ENCODE peak calls at places on chromosomes 4 and X, in four cellular contexts. Y, A, I and R are unnamed samples.
A peak's percentile ranks its signal among the peaks of the same experiment; 100 is the strongest.

GRCh38 chrX:78957768-78958130 is 12.6 kb downstream of the P2RY10 start:
- DNase-seq in Y (no peak), A (peak; percentile 28), I (no peak), R (no peak)

GRCh38 chr4:133000012-133000411 is 149.1 kb upstream of the PCDH10 start:
- DNase-seq in Y (no peak), A (no peak), I (no peak), R (no peak)

GRCh38 chrX:37646254-37646653 is 39.3 kb upstream of the XK start:
- DNase-seq in Y (no peak), A (no peak), I (no peak), R (no peak)

GRCh38 chr4:153517159-153517558 is 51.0 kb downstream of the TMEM131L start:
- DNase-seq in Y (no peak), A (no peak), I (no peak), R (no peak)

GRCh38 chr4:166842795-166843261 is 391.5 kb downstream of the SPOCK3 start:
- DNase-seq in Y (no peak), A (no peak), I (no peak), R (no peak)

GRCh38 chr4:158131037-158131436 is 41.8 kb downstream of the GASK1B start:
- DNase-seq in Y (peak; percentile 55), A (no peak), I (no peak), R (no peak)

GRCh38 chr4:53905281-53905934 is 159.0 kb downstream of the CHIC2 start:
- DNase-seq in Y (no peak), A (no peak), I (no peak), R (no peak)

GRCh38 chr4:87943660-87944149 is 31.8 kb upstream of the SPP1 start:
- DNase-seq in Y (no peak), A (no peak), I (no peak), R (no peak)

GRCh38 chr4:11485926-11486325 is 57.2 kb upstream of the HS3ST1 start:
- DNase-seq in Y (no peak), A (no peak), I (no peak), R (no peak)

GRCh38 chr4:13240066-13240465 is 244.1 kb downstream of the RAB28 start:
- DNase-seq in Y (no peak), A (no peak), I (no peak), R (no peak)

GRCh38 chr4:9932771-9933170 is 88.5 kb downstream of the SLC2A9 start:
- DNase-seq in Y (no peak), A (no peak), I (no peak), R (no peak)
- TF ChIP-seq CTCF in Y (no peak), A (no peak), I (no peak), R (no peak)

GRCh38 chrX:45749375-45749774 is 548.7 kb upstream of the DIPK2B start:
- DNase-seq in Y (no peak), A (no peak), I (no peak), R (no peak)
- TF ChIP-seq CTCF in Y (peak; percentile 51), A (peak; percentile 29), I (peak; percentile 43), R (no peak)

DNA sequence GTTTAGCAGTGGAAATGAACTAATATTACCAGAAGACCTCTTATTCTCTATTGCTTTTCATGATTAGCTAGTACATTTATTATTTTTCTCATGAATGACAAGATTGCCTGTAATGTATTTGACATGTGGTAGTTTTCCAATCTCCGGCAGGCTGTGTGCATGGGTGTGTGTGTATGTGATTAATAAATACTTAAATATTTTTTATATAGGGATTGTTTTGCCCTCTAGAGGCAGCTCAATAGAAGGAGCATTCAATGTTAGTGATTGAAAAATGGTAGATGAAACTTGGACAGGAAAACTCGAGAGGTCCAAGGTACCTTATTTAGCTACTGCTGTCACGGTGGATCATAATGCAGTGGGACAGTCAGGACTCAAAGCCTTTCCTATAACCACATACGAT is 457.6 kb downstream of the IL1RAPL1 start:
- DNase-seq in Y (no peak), A (no peak), I (no peak), R (no peak)
- TF ChIP-seq CTCF in Y (no peak), A (no peak), I (peak; percentile 57), R (no peak)

DNA sequence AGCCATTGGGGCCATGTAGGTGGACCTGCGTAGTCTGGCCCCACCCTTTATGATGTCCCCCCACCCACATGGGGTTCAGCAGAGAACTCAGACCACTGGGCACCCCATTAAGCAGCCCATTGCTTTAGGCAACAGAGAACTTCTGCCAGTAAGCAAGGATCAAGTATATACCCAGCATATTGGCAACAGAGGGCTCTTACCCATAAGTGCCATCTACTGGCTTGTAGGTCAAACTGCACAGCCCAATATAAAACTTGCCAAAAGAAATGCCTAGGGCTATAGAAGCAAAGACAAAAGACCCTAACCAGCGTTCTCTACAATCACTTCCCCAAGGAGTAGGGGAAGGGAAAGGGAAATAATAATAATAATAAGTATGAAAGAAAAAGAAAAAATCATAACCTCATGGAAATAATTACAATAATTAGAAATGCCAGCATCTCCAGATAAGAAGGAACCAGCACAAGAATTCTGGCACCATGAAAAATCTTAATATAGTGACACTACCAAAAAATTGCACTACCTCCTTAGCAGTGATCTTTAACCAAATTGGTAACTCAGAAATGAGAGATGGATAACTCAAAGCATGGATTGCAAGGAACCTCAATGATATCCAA is 1090.7 kb downstream of the FAT4 start:
- DNase-seq in Y (peak; percentile 4), A (peak; percentile 7), I (no peak), R (no peak)
- TF ChIP-seq CTCF in Y (peak; percentile 66), A (peak; percentile 67), I (peak; percentile 83), R (peak; percentile 67)

GRCh38 chr4:55312491-55313101 is 33.4 kb upstream of the SRD5A3 start:
- DNase-seq in Y (peak; percentile 31), A (peak; percentile 50), I (peak; percentile 63), R (no peak)
- TF ChIP-seq CTCF in Y (peak; percentile 86), A (peak; percentile 79), I (peak; percentile 82), R (no peak)

DNA sequence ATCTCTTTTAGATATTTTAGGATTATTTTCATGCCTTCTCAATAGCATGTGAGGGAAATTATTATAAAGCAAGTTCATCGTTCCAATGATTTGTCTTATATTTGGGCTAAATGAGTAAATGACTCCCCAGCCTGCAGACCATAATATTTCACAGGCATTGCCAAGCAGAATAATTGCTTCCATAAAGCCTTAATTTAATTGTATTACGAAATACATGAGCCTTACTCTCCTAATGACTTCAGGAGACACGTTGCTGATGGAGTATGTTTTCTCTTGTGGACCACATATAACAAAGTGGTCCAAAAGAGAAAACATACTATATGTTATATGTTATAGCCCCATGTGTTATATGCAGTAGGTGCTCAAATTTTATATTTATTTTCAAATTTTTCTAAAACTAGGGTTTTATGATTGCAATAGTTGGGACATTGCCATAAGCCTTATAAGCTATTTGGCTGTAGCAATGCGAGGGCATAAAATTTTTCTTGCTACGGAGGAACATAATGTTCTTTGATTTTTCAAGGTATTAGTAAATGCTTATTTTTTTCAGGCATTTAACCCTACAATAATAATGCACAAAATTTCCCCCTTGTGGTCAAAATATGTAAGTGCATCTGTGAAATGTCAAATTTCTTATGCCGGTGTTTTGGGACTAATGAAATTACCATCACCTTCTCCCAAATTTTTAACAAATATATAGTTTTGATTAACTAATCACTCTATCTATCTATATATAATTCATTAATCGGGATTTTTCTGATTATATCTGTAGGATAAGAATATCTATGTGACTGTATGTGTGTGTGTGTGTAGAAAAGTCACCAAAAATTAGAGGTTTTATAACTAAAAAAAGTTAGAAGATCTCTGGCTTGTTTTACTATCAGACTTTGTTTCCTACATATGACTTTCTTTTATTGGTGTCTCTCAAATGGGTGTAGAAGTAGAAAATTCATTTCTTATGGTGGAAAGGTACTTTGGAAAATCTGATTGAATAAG is 26.4 kb upstream of the TMPRSS11D start:
- DNase-seq in Y (no peak), A (peak; percentile 44), I (no peak), R (no peak)
- TF ChIP-seq CTCF in Y (peak; percentile 50), A (peak; percentile 92), I (peak; percentile 83), R (peak; percentile 94)

GRCh38 chr4:794911-795725 is 30.8 kb downstream of the CPLX1 start:
- DNase-seq in Y (no peak), A (peak; percentile 14), I (peak; percentile 66), R (no peak)
- TF ChIP-seq CTCF in Y (no peak), A (peak; percentile 34), I (no peak), R (no peak)

GRCh38 chr4:119038465-119038864 is 97.2 kb upstream of the MYOZ2 start:
- DNase-seq in Y (no peak), A (no peak), I (no peak), R (no peak)

GRCh38 chr4:119040711-119041185 is 94.9 kb upstream of the MYOZ2 start:
- DNase-seq in Y (peak; percentile 81), A (no peak), I (peak; percentile 78), R (no peak)

GRCh38 chr4:119040261-119040660 is 95.4 kb upstream of the MYOZ2 start:
- DNase-seq in Y (no peak), A (no peak), I (no peak), R (no peak)

GRCh38 chr4:119039160-119039559 is 96.5 kb upstream of the MYOZ2 start:
- DNase-seq in Y (no peak), A (no peak), I (no peak), R (no peak)

GRCh38 chr4:119039779-119040178 is 95.9 kb upstream of the MYOZ2 start:
- DNase-seq in Y (no peak), A (peak; percentile 13), I (peak; percentile 84), R (peak; percentile 35)
- TF ChIP-seq CTCF in Y (no peak), A (peak; percentile 59), I (peak; percentile 78), R (no peak)

DNA sequence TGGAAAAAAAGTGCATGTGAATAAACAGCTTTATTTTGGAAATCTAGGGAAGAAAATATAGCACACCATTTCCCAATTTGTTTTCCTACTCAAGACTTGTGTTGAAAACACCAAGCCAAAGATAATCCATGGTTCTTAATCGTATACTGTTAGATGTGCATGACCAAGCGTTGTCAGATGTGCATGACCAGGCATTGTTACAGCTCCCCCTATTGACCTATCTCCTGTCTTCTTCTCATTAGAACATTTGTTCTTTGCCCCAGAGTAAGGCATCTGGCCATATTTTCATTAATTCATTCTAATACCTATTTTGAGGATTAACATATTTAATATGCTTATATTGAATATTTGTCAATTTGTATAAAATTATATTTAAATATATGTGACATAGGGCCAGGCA is 14.4 kb upstream of the VCX start:
- DNase-seq in Y (no peak), A (peak; percentile 21), I (no peak), R (no peak)
- TF ChIP-seq CTCF in Y (no peak), A (peak; percentile 62), I (peak; percentile 73), R (no peak)